ENCODE peak calls at places on chromosomes 1 and 21, in eight cellular contexts. One of them, this sample, is unnamed.

GRCh38 chr1:74328851-74329250 is 93.7 kb downstream of the TNNI3K start:
- DNase-seq in A549: no peak
- DNase-seq in GDM1: no peak
- DNase-seq in activated effector memory CD4-positive, alpha-beta T cell treated with anti-CD3 and anti-CD28 coated beads, Interleukin-2, amount 50 U/mL, for 16 hours: no peak
- DNase-seq in activated CD8-positive, alpha-beta memory T cell treated with anti-CD3 and anti-CD28 coated beads, Interleukin-2, amount 50 U/mL, for 4 hours: no peak
- DNase-seq in activated CD4-positive, CD25-positive, alpha-beta regulatory T cell: no peak
- DNase-seq in COR-L47: no peak
- DNase-seq in NCI-H1092 treated with DMSO at 0.1 percent for 48 hours: no peak
- DNase-seq in this sample: no peak

GRCh38 chr1:92822907-92823306 is 8.9 kb upstream of the RPL5 start:
- DNase-seq in A549: no peak
- DNase-seq in GDM1: no peak
- DNase-seq in activated effector memory CD4-positive, alpha-beta T cell treated with anti-CD3 and anti-CD28 coated beads, Interleukin-2, amount 50 U/mL, for 16 hours: no peak
- DNase-seq in activated CD8-positive, alpha-beta memory T cell treated with anti-CD3 and anti-CD28 coated beads, Interleukin-2, amount 50 U/mL, for 4 hours: no peak
- DNase-seq in activated CD4-positive, CD25-positive, alpha-beta regulatory T cell: no peak
- DNase-seq in COR-L47: no peak
- DNase-seq in NCI-H1092 treated with DMSO at 0.1 percent for 48 hours: no peak
- DNase-seq in this sample: no peak

GRCh38 chr1:66773227-66773626 is 21.0 kb downstream of the DYNLT5 start:
- DNase-seq in A549: no peak
- DNase-seq in GDM1: no peak
- DNase-seq in activated effector memory CD4-positive, alpha-beta T cell treated with anti-CD3 and anti-CD28 coated beads, Interleukin-2, amount 50 U/mL, for 16 hours: no peak
- DNase-seq in activated CD8-positive, alpha-beta memory T cell treated with anti-CD3 and anti-CD28 coated beads, Interleukin-2, amount 50 U/mL, for 4 hours: no peak
- DNase-seq in activated CD4-positive, CD25-positive, alpha-beta regulatory T cell: no peak
- DNase-seq in COR-L47: no peak
- DNase-seq in NCI-H1092 treated with DMSO at 0.1 percent for 48 hours: no peak
- DNase-seq in this sample: no peak

GRCh38 chr1:162033445-162033844 is 9.8 kb upstream of the OLFML2B start:
- DNase-seq in A549: no peak
- DNase-seq in GDM1: no peak
- DNase-seq in activated effector memory CD4-positive, alpha-beta T cell treated with anti-CD3 and anti-CD28 coated beads, Interleukin-2, amount 50 U/mL, for 16 hours: no peak
- DNase-seq in activated CD8-positive, alpha-beta memory T cell treated with anti-CD3 and anti-CD28 coated beads, Interleukin-2, amount 50 U/mL, for 4 hours: no peak
- DNase-seq in activated CD4-positive, CD25-positive, alpha-beta regulatory T cell: no peak
- DNase-seq in COR-L47: no peak
- DNase-seq in NCI-H1092 treated with DMSO at 0.1 percent for 48 hours: peak; percentile 54
- DNase-seq in this sample: no peak

GRCh38 chr1:193211539-193211938 is 25.1 kb upstream of the B3GALT2 start:
- DNase-seq in A549: peak; percentile 81
- DNase-seq in GDM1: no peak
- DNase-seq in activated effector memory CD4-positive, alpha-beta T cell treated with anti-CD3 and anti-CD28 coated beads, Interleukin-2, amount 50 U/mL, for 16 hours: no peak
- DNase-seq in activated CD8-positive, alpha-beta memory T cell treated with anti-CD3 and anti-CD28 coated beads, Interleukin-2, amount 50 U/mL, for 4 hours: no peak
- DNase-seq in activated CD4-positive, CD25-positive, alpha-beta regulatory T cell: no peak
- DNase-seq in COR-L47: no peak
- DNase-seq in NCI-H1092 treated with DMSO at 0.1 percent for 48 hours: no peak
- DNase-seq in this sample: peak; percentile 77

GRCh38 chr1:50568782-50569181 is 145.5 kb upstream of the DMRTA2 start:
- DNase-seq in A549: no peak
- DNase-seq in GDM1: no peak
- DNase-seq in activated effector memory CD4-positive, alpha-beta T cell treated with anti-CD3 and anti-CD28 coated beads, Interleukin-2, amount 50 U/mL, for 16 hours: no peak
- DNase-seq in activated CD8-positive, alpha-beta memory T cell treated with anti-CD3 and anti-CD28 coated beads, Interleukin-2, amount 50 U/mL, for 4 hours: no peak
- DNase-seq in activated CD4-positive, CD25-positive, alpha-beta regulatory T cell: no peak
- DNase-seq in COR-L47: no peak
- DNase-seq in NCI-H1092 treated with DMSO at 0.1 percent for 48 hours: no peak
- DNase-seq in this sample: no peak

GRCh38 chr1:25907473-25908058 is 1.3 kb upstream of the STMN1 start:
- DNase-seq in A549: no peak
- DNase-seq in GDM1: no peak
- DNase-seq in activated effector memory CD4-positive, alpha-beta T cell treated with anti-CD3 and anti-CD28 coated beads, Interleukin-2, amount 50 U/mL, for 16 hours: no peak
- DNase-seq in activated CD8-positive, alpha-beta memory T cell treated with anti-CD3 and anti-CD28 coated beads, Interleukin-2, amount 50 U/mL, for 4 hours: no peak
- DNase-seq in activated CD4-positive, CD25-positive, alpha-beta regulatory T cell: no peak
- DNase-seq in COR-L47: no peak
- DNase-seq in NCI-H1092 treated with DMSO at 0.1 percent for 48 hours: peak; percentile 41
- DNase-seq in this sample: no peak

GRCh38 chr1:154502742-154503111 is 515 bp upstream of the SHE start:
- DNase-seq in A549: no peak
- DNase-seq in GDM1: no peak
- DNase-seq in activated effector memory CD4-positive, alpha-beta T cell treated with anti-CD3 and anti-CD28 coated beads, Interleukin-2, amount 50 U/mL, for 16 hours: no peak
- DNase-seq in activated CD8-positive, alpha-beta memory T cell treated with anti-CD3 and anti-CD28 coated beads, Interleukin-2, amount 50 U/mL, for 4 hours: no peak
- DNase-seq in activated CD4-positive, CD25-positive, alpha-beta regulatory T cell: no peak
- DNase-seq in COR-L47: no peak
- DNase-seq in NCI-H1092 treated with DMSO at 0.1 percent for 48 hours: no peak
- DNase-seq in this sample: no peak

GRCh38 chr1:1797731-1798341 is 19.6 kb upstream of the NADK start:
- DNase-seq in A549: no peak
- DNase-seq in GDM1: no peak
- DNase-seq in activated effector memory CD4-positive, alpha-beta T cell treated with anti-CD3 and anti-CD28 coated beads, Interleukin-2, amount 50 U/mL, for 16 hours: no peak
- DNase-seq in activated CD8-positive, alpha-beta memory T cell treated with anti-CD3 and anti-CD28 coated beads, Interleukin-2, amount 50 U/mL, for 4 hours: no peak
- DNase-seq in activated CD4-positive, CD25-positive, alpha-beta regulatory T cell: no peak
- DNase-seq in COR-L47: no peak
- DNase-seq in NCI-H1092 treated with DMSO at 0.1 percent for 48 hours: no peak
- DNase-seq in this sample: no peak

GRCh38 chr1:203625623-203626189 is 926 bp upstream of the ATP2B4 start:
- DNase-seq in A549: peak; percentile 58
- DNase-seq in GDM1: peak; percentile 75
- DNase-seq in activated effector memory CD4-positive, alpha-beta T cell treated with anti-CD3 and anti-CD28 coated beads, Interleukin-2, amount 50 U/mL, for 16 hours: peak; percentile 83
- DNase-seq in activated CD8-positive, alpha-beta memory T cell treated with anti-CD3 and anti-CD28 coated beads, Interleukin-2, amount 50 U/mL, for 4 hours: peak; percentile 54
- DNase-seq in activated CD4-positive, CD25-positive, alpha-beta regulatory T cell: peak; percentile 27
- DNase-seq in COR-L47: no peak
- DNase-seq in NCI-H1092 treated with DMSO at 0.1 percent for 48 hours: peak; percentile 61
- DNase-seq in this sample: peak; percentile 46

GRCh38 chr1:7521803-7522202 is 249.3 kb upstream of the VAMP3 start:
- DNase-seq in A549: no peak
- DNase-seq in GDM1: no peak
- DNase-seq in activated effector memory CD4-positive, alpha-beta T cell treated with anti-CD3 and anti-CD28 coated beads, Interleukin-2, amount 50 U/mL, for 16 hours: peak; percentile 31
- DNase-seq in activated CD8-positive, alpha-beta memory T cell treated with anti-CD3 and anti-CD28 coated beads, Interleukin-2, amount 50 U/mL, for 4 hours: no peak
- DNase-seq in activated CD4-positive, CD25-positive, alpha-beta regulatory T cell: no peak
- DNase-seq in COR-L47: no peak
- DNase-seq in NCI-H1092 treated with DMSO at 0.1 percent for 48 hours: no peak
- DNase-seq in this sample: no peak

GRCh38 chr1:196399713-196400112 is 208.5 kb downstream of the KCNT2 start:
- DNase-seq in A549: no peak
- DNase-seq in GDM1: no peak
- DNase-seq in activated effector memory CD4-positive, alpha-beta T cell treated with anti-CD3 and anti-CD28 coated beads, Interleukin-2, amount 50 U/mL, for 16 hours: no peak
- DNase-seq in activated CD8-positive, alpha-beta memory T cell treated with anti-CD3 and anti-CD28 coated beads, Interleukin-2, amount 50 U/mL, for 4 hours: no peak
- DNase-seq in activated CD4-positive, CD25-positive, alpha-beta regulatory T cell: no peak
- DNase-seq in COR-L47: no peak
- DNase-seq in NCI-H1092 treated with DMSO at 0.1 percent for 48 hours: no peak
- DNase-seq in this sample: no peak

GRCh38 chr1:65423884-65424655 is 3.6 kb downstream of the LEPR start:
- DNase-seq in A549: peak; percentile 73
- DNase-seq in GDM1: no peak
- DNase-seq in activated effector memory CD4-positive, alpha-beta T cell treated with anti-CD3 and anti-CD28 coated beads, Interleukin-2, amount 50 U/mL, for 16 hours: no peak
- DNase-seq in activated CD8-positive, alpha-beta memory T cell treated with anti-CD3 and anti-CD28 coated beads, Interleukin-2, amount 50 U/mL, for 4 hours: no peak
- DNase-seq in activated CD4-positive, CD25-positive, alpha-beta regulatory T cell: no peak
- DNase-seq in COR-L47: no peak
- DNase-seq in NCI-H1092 treated with DMSO at 0.1 percent for 48 hours: no peak
- DNase-seq in this sample: peak; percentile 57

GRCh38 chr1:209618756-209619420 is 33.3 kb downstream of the LAMB3 start:
- DNase-seq in A549: no peak
- DNase-seq in GDM1: no peak
- DNase-seq in activated effector memory CD4-positive, alpha-beta T cell treated with anti-CD3 and anti-CD28 coated beads, Interleukin-2, amount 50 U/mL, for 16 hours: no peak
- DNase-seq in activated CD8-positive, alpha-beta memory T cell treated with anti-CD3 and anti-CD28 coated beads, Interleukin-2, amount 50 U/mL, for 4 hours: no peak
- DNase-seq in activated CD4-positive, CD25-positive, alpha-beta regulatory T cell: no peak
- DNase-seq in COR-L47: peak; percentile 69
- DNase-seq in NCI-H1092 treated with DMSO at 0.1 percent for 48 hours: no peak
- DNase-seq in this sample: no peak

GRCh38 chr1:30533141-30533540 is 190.2 kb downstream of the MATN1 start:
- DNase-seq in A549: no peak
- DNase-seq in GDM1: no peak
- DNase-seq in activated effector memory CD4-positive, alpha-beta T cell treated with anti-CD3 and anti-CD28 coated beads, Interleukin-2, amount 50 U/mL, for 16 hours: no peak
- DNase-seq in activated CD8-positive, alpha-beta memory T cell treated with anti-CD3 and anti-CD28 coated beads, Interleukin-2, amount 50 U/mL, for 4 hours: no peak
- DNase-seq in activated CD4-positive, CD25-positive, alpha-beta regulatory T cell: no peak
- DNase-seq in COR-L47: no peak
- DNase-seq in NCI-H1092 treated with DMSO at 0.1 percent for 48 hours: no peak
- DNase-seq in this sample: no peak

GRCh38 chr1:189103956-189104355 is 1373.7 kb downstream of the BRINP3 start:
- DNase-seq in A549: no peak
- DNase-seq in GDM1: no peak
- DNase-seq in activated effector memory CD4-positive, alpha-beta T cell treated with anti-CD3 and anti-CD28 coated beads, Interleukin-2, amount 50 U/mL, for 16 hours: no peak
- DNase-seq in activated CD8-positive, alpha-beta memory T cell treated with anti-CD3 and anti-CD28 coated beads, Interleukin-2, amount 50 U/mL, for 4 hours: no peak
- DNase-seq in activated CD4-positive, CD25-positive, alpha-beta regulatory T cell: no peak
- DNase-seq in COR-L47: no peak
- DNase-seq in NCI-H1092 treated with DMSO at 0.1 percent for 48 hours: no peak
- DNase-seq in this sample: no peak

GRCh38 chr1:28266920-28267322 is 7.6 kb downstream of the SESN2 start:
- DNase-seq in A549: no peak
- DNase-seq in GDM1: no peak
- DNase-seq in activated effector memory CD4-positive, alpha-beta T cell treated with anti-CD3 and anti-CD28 coated beads, Interleukin-2, amount 50 U/mL, for 16 hours: no peak
- DNase-seq in activated CD8-positive, alpha-beta memory T cell treated with anti-CD3 and anti-CD28 coated beads, Interleukin-2, amount 50 U/mL, for 4 hours: no peak
- DNase-seq in activated CD4-positive, CD25-positive, alpha-beta regulatory T cell: no peak
- DNase-seq in COR-L47: no peak
- DNase-seq in NCI-H1092 treated with DMSO at 0.1 percent for 48 hours: no peak
- DNase-seq in this sample: no peak

GRCh38 chr1:235133086-235133485 is 4.4 kb upstream of the TOMM20 start:
- DNase-seq in A549: no peak
- DNase-seq in GDM1: no peak
- DNase-seq in activated effector memory CD4-positive, alpha-beta T cell treated with anti-CD3 and anti-CD28 coated beads, Interleukin-2, amount 50 U/mL, for 16 hours: no peak
- DNase-seq in activated CD8-positive, alpha-beta memory T cell treated with anti-CD3 and anti-CD28 coated beads, Interleukin-2, amount 50 U/mL, for 4 hours: no peak
- DNase-seq in activated CD4-positive, CD25-positive, alpha-beta regulatory T cell: no peak
- DNase-seq in COR-L47: no peak
- DNase-seq in NCI-H1092 treated with DMSO at 0.1 percent for 48 hours: no peak
- DNase-seq in this sample: no peak

GRCh38 chr1:225899044-225899925 is 10.3 kb upstream of the LEFTY1 start:
- DNase-seq in A549: no peak
- DNase-seq in GDM1: no peak
- DNase-seq in activated effector memory CD4-positive, alpha-beta T cell treated with anti-CD3 and anti-CD28 coated beads, Interleukin-2, amount 50 U/mL, for 16 hours: no peak
- DNase-seq in activated CD8-positive, alpha-beta memory T cell treated with anti-CD3 and anti-CD28 coated beads, Interleukin-2, amount 50 U/mL, for 4 hours: no peak
- DNase-seq in activated CD4-positive, CD25-positive, alpha-beta regulatory T cell: no peak
- DNase-seq in COR-L47: no peak
- DNase-seq in NCI-H1092 treated with DMSO at 0.1 percent for 48 hours: no peak
- DNase-seq in this sample: no peak

GRCh38 chr1:10789392-10790154 is 6.9 kb downstream of the CASZ1 start:
- DNase-seq in A549: no peak
- DNase-seq in GDM1: no peak
- DNase-seq in activated effector memory CD4-positive, alpha-beta T cell treated with anti-CD3 and anti-CD28 coated beads, Interleukin-2, amount 50 U/mL, for 16 hours: no peak
- DNase-seq in activated CD8-positive, alpha-beta memory T cell treated with anti-CD3 and anti-CD28 coated beads, Interleukin-2, amount 50 U/mL, for 4 hours: no peak
- DNase-seq in activated CD4-positive, CD25-positive, alpha-beta regulatory T cell: no peak
- DNase-seq in COR-L47: no peak
- DNase-seq in NCI-H1092 treated with DMSO at 0.1 percent for 48 hours: peak; percentile 16
- DNase-seq in this sample: no peak

GRCh38 chr1:1318131-1318652 is 6.3 kb downstream of the INTS11 start:
- DNase-seq in A549: peak; percentile 77
- DNase-seq in GDM1: no peak
- DNase-seq in activated effector memory CD4-positive, alpha-beta T cell treated with anti-CD3 and anti-CD28 coated beads, Interleukin-2, amount 50 U/mL, for 16 hours: no peak
- DNase-seq in activated CD8-positive, alpha-beta memory T cell treated with anti-CD3 and anti-CD28 coated beads, Interleukin-2, amount 50 U/mL, for 4 hours: no peak
- DNase-seq in activated CD4-positive, CD25-positive, alpha-beta regulatory T cell: no peak
- DNase-seq in COR-L47: no peak
- DNase-seq in NCI-H1092 treated with DMSO at 0.1 percent for 48 hours: peak; percentile 30
- DNase-seq in this sample: no peak

GRCh38 chr1:77394166-77394565 is 112.3 kb downstream of the AK5 start:
- DNase-seq in A549: peak; percentile 20
- DNase-seq in GDM1: no peak
- DNase-seq in activated effector memory CD4-positive, alpha-beta T cell treated with anti-CD3 and anti-CD28 coated beads, Interleukin-2, amount 50 U/mL, for 16 hours: no peak
- DNase-seq in activated CD8-positive, alpha-beta memory T cell treated with anti-CD3 and anti-CD28 coated beads, Interleukin-2, amount 50 U/mL, for 4 hours: no peak
- DNase-seq in activated CD4-positive, CD25-positive, alpha-beta regulatory T cell: no peak
- DNase-seq in COR-L47: no peak
- DNase-seq in NCI-H1092 treated with DMSO at 0.1 percent for 48 hours: no peak
- DNase-seq in this sample: no peak

GRCh38 chr21:38170283-38170682 is 86.5 kb upstream of the KCNJ15 start:
- DNase-seq in A549: peak; percentile 57
- DNase-seq in GDM1: no peak
- DNase-seq in activated effector memory CD4-positive, alpha-beta T cell treated with anti-CD3 and anti-CD28 coated beads, Interleukin-2, amount 50 U/mL, for 16 hours: no peak
- DNase-seq in activated CD8-positive, alpha-beta memory T cell treated with anti-CD3 and anti-CD28 coated beads, Interleukin-2, amount 50 U/mL, for 4 hours: no peak
- DNase-seq in activated CD4-positive, CD25-positive, alpha-beta regulatory T cell: no peak
- DNase-seq in COR-L47: peak; percentile 38
- DNase-seq in NCI-H1092 treated with DMSO at 0.1 percent for 48 hours: peak; percentile 56
- DNase-seq in this sample: no peak

GRCh38 chr1:78038071-78038470 is 7.7 kb upstream of the GIPC2 start:
- DNase-seq in A549: peak; percentile 25
- DNase-seq in GDM1: no peak
- DNase-seq in activated effector memory CD4-positive, alpha-beta T cell treated with anti-CD3 and anti-CD28 coated beads, Interleukin-2, amount 50 U/mL, for 16 hours: no peak
- DNase-seq in activated CD8-positive, alpha-beta memory T cell treated with anti-CD3 and anti-CD28 coated beads, Interleukin-2, amount 50 U/mL, for 4 hours: no peak
- DNase-seq in activated CD4-positive, CD25-positive, alpha-beta regulatory T cell: no peak
- DNase-seq in COR-L47: no peak
- DNase-seq in NCI-H1092 treated with DMSO at 0.1 percent for 48 hours: no peak
- DNase-seq in this sample: no peak

GRCh38 chr1:9128520-9129371 is at the start of gene GPR157:
- DNase-seq in A549: peak; percentile 85
- DNase-seq in GDM1: peak; percentile 64
- DNase-seq in activated effector memory CD4-positive, alpha-beta T cell treated with anti-CD3 and anti-CD28 coated beads, Interleukin-2, amount 50 U/mL, for 16 hours: peak; percentile 92
- DNase-seq in activated CD8-positive, alpha-beta memory T cell treated with anti-CD3 and anti-CD28 coated beads, Interleukin-2, amount 50 U/mL, for 4 hours: peak; percentile 81
- DNase-seq in activated CD4-positive, CD25-positive, alpha-beta regulatory T cell: peak; percentile 74
- DNase-seq in COR-L47: no peak
- DNase-seq in NCI-H1092 treated with DMSO at 0.1 percent for 48 hours: no peak
- DNase-seq in this sample: peak; percentile 77

GRCh38 chr1:64898107-64898861 is 68.1 kb downstream of the JAK1 start:
- DNase-seq in A549: peak; percentile 97
- DNase-seq in GDM1: no peak
- DNase-seq in activated effector memory CD4-positive, alpha-beta T cell treated with anti-CD3 and anti-CD28 coated beads, Interleukin-2, amount 50 U/mL, for 16 hours: peak; percentile 79
- DNase-seq in activated CD8-positive, alpha-beta memory T cell treated with anti-CD3 and anti-CD28 coated beads, Interleukin-2, amount 50 U/mL, for 4 hours: peak; percentile 44
- DNase-seq in activated CD4-positive, CD25-positive, alpha-beta regulatory T cell: no peak
- DNase-seq in COR-L47: peak; percentile 19
- DNase-seq in NCI-H1092 treated with DMSO at 0.1 percent for 48 hours: no peak
- DNase-seq in this sample: peak; percentile 79

GRCh38 chr1:207711285-207711684 is 40.6 kb upstream of the CD46 start:
- DNase-seq in A549: peak; percentile 59
- DNase-seq in GDM1: no peak
- DNase-seq in activated effector memory CD4-positive, alpha-beta T cell treated with anti-CD3 and anti-CD28 coated beads, Interleukin-2, amount 50 U/mL, for 16 hours: no peak
- DNase-seq in activated CD8-positive, alpha-beta memory T cell treated with anti-CD3 and anti-CD28 coated beads, Interleukin-2, amount 50 U/mL, for 4 hours: no peak
- DNase-seq in activated CD4-positive, CD25-positive, alpha-beta regulatory T cell: no peak
- DNase-seq in COR-L47: peak; percentile 1
- DNase-seq in NCI-H1092 treated with DMSO at 0.1 percent for 48 hours: no peak
- DNase-seq in this sample: no peak

GRCh38 chr1:8070381-8070811 is 44.3 kb upstream of the ERRFI1 start:
- DNase-seq in A549: peak; percentile 53
- DNase-seq in GDM1: no peak
- DNase-seq in activated effector memory CD4-positive, alpha-beta T cell treated with anti-CD3 and anti-CD28 coated beads, Interleukin-2, amount 50 U/mL, for 16 hours: no peak
- DNase-seq in activated CD8-positive, alpha-beta memory T cell treated with anti-CD3 and anti-CD28 coated beads, Interleukin-2, amount 50 U/mL, for 4 hours: no peak
- DNase-seq in activated CD4-positive, CD25-positive, alpha-beta regulatory T cell: no peak
- DNase-seq in COR-L47: no peak
- DNase-seq in NCI-H1092 treated with DMSO at 0.1 percent for 48 hours: no peak
- DNase-seq in this sample: no peak

GRCh38 chr21:41640756-41641509 is 125.9 kb downstream of the RIPK4 start:
- DNase-seq in A549: no peak
- DNase-seq in GDM1: no peak
- DNase-seq in activated effector memory CD4-positive, alpha-beta T cell treated with anti-CD3 and anti-CD28 coated beads, Interleukin-2, amount 50 U/mL, for 16 hours: no peak
- DNase-seq in activated CD8-positive, alpha-beta memory T cell treated with anti-CD3 and anti-CD28 coated beads, Interleukin-2, amount 50 U/mL, for 4 hours: no peak
- DNase-seq in activated CD4-positive, CD25-positive, alpha-beta regulatory T cell: no peak
- DNase-seq in COR-L47: no peak
- DNase-seq in NCI-H1092 treated with DMSO at 0.1 percent for 48 hours: no peak
- DNase-seq in this sample: no peak

GRCh38 chr1:100219879-100220278 is 29.8 kb downstream of the DBT start:
- DNase-seq in A549: no peak
- DNase-seq in GDM1: no peak
- DNase-seq in activated effector memory CD4-positive, alpha-beta T cell treated with anti-CD3 and anti-CD28 coated beads, Interleukin-2, amount 50 U/mL, for 16 hours: no peak
- DNase-seq in activated CD8-positive, alpha-beta memory T cell treated with anti-CD3 and anti-CD28 coated beads, Interleukin-2, amount 50 U/mL, for 4 hours: no peak
- DNase-seq in activated CD4-positive, CD25-positive, alpha-beta regulatory T cell: no peak
- DNase-seq in COR-L47: no peak
- DNase-seq in NCI-H1092 treated with DMSO at 0.1 percent for 48 hours: no peak
- DNase-seq in this sample: no peak

GRCh38 chr1:904271-904950 is 19.3 kb upstream of the SAMD11 start:
- DNase-seq in A549: peak; percentile 77
- DNase-seq in GDM1: peak; percentile 69
- DNase-seq in activated effector memory CD4-positive, alpha-beta T cell treated with anti-CD3 and anti-CD28 coated beads, Interleukin-2, amount 50 U/mL, for 16 hours: peak; percentile 94
- DNase-seq in activated CD8-positive, alpha-beta memory T cell treated with anti-CD3 and anti-CD28 coated beads, Interleukin-2, amount 50 U/mL, for 4 hours: peak; percentile 88
- DNase-seq in activated CD4-positive, CD25-positive, alpha-beta regulatory T cell: peak; percentile 77
- DNase-seq in COR-L47: peak; percentile 57
- DNase-seq in NCI-H1092 treated with DMSO at 0.1 percent for 48 hours: peak; percentile 42
- DNase-seq in this sample: peak; percentile 69

GRCh38 chr1:192654607-192655389 is 18.9 kb downstream of the RGS13 start:
- DNase-seq in A549: no peak
- DNase-seq in GDM1: no peak
- DNase-seq in activated effector memory CD4-positive, alpha-beta T cell treated with anti-CD3 and anti-CD28 coated beads, Interleukin-2, amount 50 U/mL, for 16 hours: no peak
- DNase-seq in activated CD8-positive, alpha-beta memory T cell treated with anti-CD3 and anti-CD28 coated beads, Interleukin-2, amount 50 U/mL, for 4 hours: no peak
- DNase-seq in activated CD4-positive, CD25-positive, alpha-beta regulatory T cell: no peak
- DNase-seq in COR-L47: no peak
- DNase-seq in NCI-H1092 treated with DMSO at 0.1 percent for 48 hours: no peak
- DNase-seq in this sample: no peak

GRCh38 chr1:162327791-162328165 is 48.9 kb downstream of the SPATA46 start:
- DNase-seq in A549: no peak
- DNase-seq in GDM1: no peak
- DNase-seq in activated effector memory CD4-positive, alpha-beta T cell treated with anti-CD3 and anti-CD28 coated beads, Interleukin-2, amount 50 U/mL, for 16 hours: no peak
- DNase-seq in activated CD8-positive, alpha-beta memory T cell treated with anti-CD3 and anti-CD28 coated beads, Interleukin-2, amount 50 U/mL, for 4 hours: no peak
- DNase-seq in activated CD4-positive, CD25-positive, alpha-beta regulatory T cell: no peak
- DNase-seq in COR-L47: no peak
- DNase-seq in NCI-H1092 treated with DMSO at 0.1 percent for 48 hours: no peak
- DNase-seq in this sample: no peak

GRCh38 chr1:242827538-242827937 is 303.0 kb upstream of the PLD5 start:
- DNase-seq in A549: peak; percentile 25
- DNase-seq in GDM1: no peak
- DNase-seq in activated effector memory CD4-positive, alpha-beta T cell treated with anti-CD3 and anti-CD28 coated beads, Interleukin-2, amount 50 U/mL, for 16 hours: no peak
- DNase-seq in activated CD8-positive, alpha-beta memory T cell treated with anti-CD3 and anti-CD28 coated beads, Interleukin-2, amount 50 U/mL, for 4 hours: no peak
- DNase-seq in activated CD4-positive, CD25-positive, alpha-beta regulatory T cell: no peak
- DNase-seq in COR-L47: no peak
- DNase-seq in NCI-H1092 treated with DMSO at 0.1 percent for 48 hours: no peak
- DNase-seq in this sample: no peak